ENCODE peak calls at places on chromosomes 6 and 20, in six cellular contexts. Y, V, S, P, F and R are unnamed samples.

GRCh38 chr20:38217791-38218565 is 42.6 kb downstream of the KIAA1755 start:
- DNase-seq in Y (peak; percentile 98), V (no peak), S (peak; percentile 97), P (no peak), F (no peak), R (peak; percentile 88)

GRCh38 chr6:139395891-139396299 is 21.4 kb upstream of the CITED2 start:
- DNase-seq in Y (no peak), V (peak; percentile 45), S (no peak), P (no peak), F (no peak), R (no peak)

GRCh38 chr6:158926429-158926828 is 73.6 kb downstream of the RSPH3 start:
- DNase-seq in Y (peak; percentile 13), V (no peak), S (peak; percentile 91), P (no peak), F (no peak), R (peak; percentile 16)

GRCh38 chr6:28807682-28808280 is 116.0 kb downstream of the TRIM27 start:
- DNase-seq in Y (no peak), V (peak; percentile 91), S (peak; percentile 69), P (peak; percentile 85), F (no peak), R (no peak)

GRCh38 chr6:56757585-56757984 is 114.9 kb upstream of the DST start:
- DNase-seq in Y (no peak), V (peak; percentile 45), S (peak; percentile 71), P (no peak), F (no peak), R (no peak)

GRCh38 chr6:42099340-42100028 is 42.9 kb downstream of the C6orf132 start:
- DNase-seq in Y (peak; percentile 55), V (no peak), S (peak; percentile 71), P (no peak), F (no peak), R (no peak)

GRCh38 chr6:144898052-144898689 is 613.0 kb downstream of the UTRN start:
- DNase-seq in Y (no peak), V (no peak), S (peak; percentile 54), P (no peak), F (no peak), R (no peak)

GRCh38 chr20:8132015-8132631 is at the start of gene PLCB1:
- DNase-seq in Y (peak; percentile 50), V (peak; percentile 74), S (peak; percentile 78), P (peak; percentile 96), F (peak; percentile 53), R (peak; percentile 66)

GRCh38 chr6:166076625-166077024 is 91.0 kb downstream of the TBXT start:
- DNase-seq in Y (no peak), V (no peak), S (no peak), P (no peak), F (no peak), R (no peak)

GRCh38 chr6:4021862-4022715 is 56.8 kb downstream of the FAM217A start:
- DNase-seq in Y (no peak), V (peak; percentile 40), S (no peak), P (no peak), F (no peak), R (no peak)

GRCh38 chr6:116087437-116088027 is 13.1 kb upstream of the NT5DC1 start:
- DNase-seq in Y (peak; percentile 14), V (no peak), S (peak; percentile 78), P (no peak), F (no peak), R (peak; percentile 59)

GRCh38 chr6:89638320-89639195 is at the start of gene LYRM2:
- DNase-seq in Y (peak; percentile 94), V (peak; percentile 93), S (peak; percentile 90), P (peak; percentile 81), F (peak; percentile 83), R (peak; percentile 86)

GRCh38 chr20:38201356-38201755 is 36.3 kb upstream of the TGM2 start:
- DNase-seq in Y (peak; percentile 90), V (no peak), S (peak; percentile 93), P (no peak), F (no peak), R (no peak)

GRCh38 chr6:453152-453551 is 61.6 kb downstream of the IRF4 start:
- DNase-seq in Y (no peak), V (no peak), S (no peak), P (no peak), F (no peak), R (peak; percentile 5)

GRCh38 chr6:170297577-170298330 is 6.9 kb upstream of the DLL1 start:
- DNase-seq in Y (no peak), V (no peak), S (no peak), P (peak; percentile 86), F (no peak), R (no peak)

GRCh38 chr6:33725891-33726673 is 14.6 kb upstream of the UQCC2 start:
- DNase-seq in Y (no peak), V (no peak), S (no peak), P (no peak), F (no peak), R (no peak)

GRCh38 chr6:46652232-46652602 is 401 bp downstream of the CYP39A1 start:
- DNase-seq in Y (no peak), V (no peak), S (no peak), P (peak; percentile 66), F (no peak), R (no peak)

GRCh38 chr20:13649548-13649947 is 10.8 kb upstream of the TASP1 start:
- DNase-seq in Y (no peak), V (no peak), S (no peak), P (no peak), F (no peak), R (peak; percentile 23)

GRCh38 chr6:25991785-25992412 is 29.3 kb downstream of the TRIM38 start:
- DNase-seq in Y (peak; percentile 46), V (peak; percentile 88), S (peak; percentile 51), P (peak; percentile 75), F (peak; percentile 3), R (peak; percentile 19)

GRCh38 chr6:85321926-85322325 is 128.0 kb upstream of the NT5E start:
- DNase-seq in Y (no peak), V (no peak), S (no peak), P (no peak), F (no peak), R (no peak)

GRCh38 chr20:16531485-16531884 is 41.8 kb downstream of the KIF16B start:
- DNase-seq in Y (no peak), V (no peak), S (no peak), P (no peak), F (no peak), R (no peak)

GRCh38 chr6:28542440-28543293 is 17.0 kb downstream of the GPX5 start:
- DNase-seq in Y (peak; percentile 80), V (peak; percentile 84), S (peak; percentile 91), P (peak; percentile 91), F (peak; percentile 43), R (peak; percentile 30)

GRCh38 chr20:37538003-37538402 is 10.3 kb upstream of the BLCAP start:
- DNase-seq in Y (no peak), V (peak; percentile 31), S (peak; percentile 55), P (no peak), F (no peak), R (no peak)

GRCh38 chr6:128508588-128509296 is 11.7 kb downstream of the PTPRK start:
- DNase-seq in Y (peak; percentile 64), V (no peak), S (peak; percentile 93), P (no peak), F (no peak), R (no peak)

GRCh38 chr6:117613920-117614535 is 11.7 kb upstream of the GOPC start:
- DNase-seq in Y (no peak), V (no peak), S (no peak), P (no peak), F (no peak), R (no peak)

GRCh38 chr6:150347845-150348244 is 21.0 kb upstream of the IYD start:
- DNase-seq in Y (no peak), V (no peak), S (no peak), P (no peak), F (no peak), R (no peak)

GRCh38 chr6:42354707-42355106 is 97.0 kb downstream of the TRERF1 start:
- DNase-seq in Y (no peak), V (no peak), S (peak; percentile 82), P (no peak), F (no peak), R (no peak)

GRCh38 chr20:18388860-18389259 is 78.0 kb downstream of the DZANK1 start:
- DNase-seq in Y (peak; percentile 50), V (no peak), S (peak; percentile 77), P (no peak), F (no peak), R (no peak)

GRCh38 chr6:56238352-56238751 is 9.0 kb downstream of the COL21A1 start:
- DNase-seq in Y (no peak), V (no peak), S (no peak), P (no peak), F (no peak), R (no peak)

GRCh38 chr20:48301189-48301588 is 515.9 kb upstream of the SULF2 start:
- DNase-seq in Y (no peak), V (no peak), S (no peak), P (no peak), F (no peak), R (no peak)

GRCh38 chr6:8389034-8389818 is 46.1 kb downstream of the SLC35B3 start:
- DNase-seq in Y (no peak), V (no peak), S (no peak), P (peak; percentile 95), F (no peak), R (no peak)

GRCh38 chr6:27332692-27333641 is 20.9 kb upstream of the POM121L2 start:
- DNase-seq in Y (peak; percentile 69), V (peak; percentile 81), S (peak; percentile 71), P (peak; percentile 91), F (peak; percentile 14), R (no peak)

GRCh38 chr6:125299257-125299656 is 2.5 kb downstream of the HDDC2 start:
- DNase-seq in Y (no peak), V (no peak), S (no peak), P (no peak), F (no peak), R (no peak)